ENCODE peak calls at places on chromosomes 5 and 9, in five cellular contexts. F is tibial artery; S is IMR-90; J is CD8-positive, alpha-beta T cell; B is prostate gland. R is an unnamed sample.
A peak's percentile ranks its signal among the peaks of the same experiment; 100 is the strongest.

GRCh38 chr5:151572657-151573368 is 18.3 kb downstream of the FAT2 start:
- DNase-seq in F (no peak), B (peak; percentile 76), J (no peak), S (no peak), R (no peak)

GRCh38 chr5:95864456-95864855 is 41.9 kb upstream of the GLRX start:
- DNase-seq in B (no peak), S (no peak), J (no peak), F (no peak), R (no peak)

GRCh38 chr9:127847155-127847463 is 7.3 kb downstream of the ENG start:
- DNase-seq in J (no peak), B (no peak), S (no peak), F (no peak), R (no peak)

GRCh38 chr9:14797442-14797841 is 74.9 kb upstream of the CER1 start:
- DNase-seq in J (no peak), B (no peak), F (no peak), S (no peak), R (no peak)

GRCh38 chr9:80467632-80468031 is 895.9 kb downstream of the TLE4 start:
- DNase-seq in J (no peak), B (no peak), S (peak; percentile 26), F (no peak), R (no peak)

GRCh38 chr9:94110821-94111252 is 26.6 kb downstream of the PTPDC1 start:
- DNase-seq in S (peak; percentile 91), F (no peak), B (no peak), J (no peak), R (no peak)

GRCh38 chr9:128168731-128169308 is 8.8 kb downstream of the BBLN start:
- DNase-seq in B (no peak), S (no peak), J (no peak), F (no peak), R (no peak)

GRCh38 chr5:122500245-122501086 is 188.4 kb downstream of the SNCAIP start:
- DNase-seq in B (no peak), J (no peak), F (peak; percentile 74), S (peak; percentile 72), R (no peak)

GRCh38 chr5:145903862-145904261 is 31.0 kb upstream of the GRXCR2 start:
- DNase-seq in S (peak; percentile 63), F (no peak), B (no peak), J (no peak), R (no peak)

GRCh38 chr5:71883745-71884103 is 164.6 kb downstream of the CARTPT start:
- DNase-seq in F (no peak), J (no peak), S (no peak), B (no peak), R (no peak)

GRCh38 chr9:78622131-78622530 is 325.2 kb downstream of the PSAT1 start:
- DNase-seq in F (no peak), S (peak; percentile 16), J (no peak), B (no peak), R (no peak)

DNA sequence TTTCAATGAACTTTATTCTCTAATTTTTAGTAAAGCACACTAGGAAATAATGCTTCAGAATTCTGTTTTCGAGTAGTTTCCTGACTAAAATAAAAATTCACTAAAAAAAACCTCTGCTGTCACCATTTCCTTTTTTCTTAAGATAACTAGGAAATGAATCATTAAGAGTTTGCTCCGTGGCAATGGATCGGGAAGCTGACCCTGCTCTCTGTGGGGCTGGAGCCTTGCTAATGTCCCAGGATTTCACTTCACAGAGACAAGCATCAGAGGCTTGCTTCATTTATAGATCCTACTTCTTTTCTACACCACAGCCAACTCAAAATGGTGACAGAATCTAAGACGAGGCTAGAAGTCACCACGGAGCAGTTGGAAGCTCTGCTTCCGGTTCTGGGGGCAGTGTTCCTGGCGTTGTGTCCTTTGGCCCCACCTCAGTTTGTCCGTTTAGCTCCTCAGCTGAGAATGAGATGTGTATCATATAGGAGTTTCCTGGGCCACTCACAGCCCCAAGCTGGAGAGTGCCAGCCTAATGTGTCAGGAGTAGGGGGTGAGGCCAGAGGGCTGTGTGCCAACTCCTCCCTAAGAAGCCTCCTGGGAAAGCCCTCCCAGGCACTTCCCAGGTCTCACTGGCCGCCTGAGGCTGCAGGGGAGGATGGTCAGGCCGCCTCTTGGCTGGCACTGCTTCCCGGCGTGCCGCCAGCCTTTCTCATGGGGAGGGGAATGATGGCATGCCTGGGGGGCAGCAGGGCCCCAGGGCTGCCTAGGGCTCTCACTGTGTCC is 19.6 kb downstream of the TENT4A start:
- DNase-seq in J (no peak), S (peak; percentile 79), F (peak; percentile 72), B (no peak), R (no peak)
- H3K4me1 ChIP-seq in J (peaks cover 37% of the 10 kb centered on the region), S (peaks cover 45% of the 10 kb centered on the region), F (peaks cover 36% of the 10 kb centered on the region), B (peaks cover 5% of the 10 kb centered on the region), R (peaks cover 17% of the 10 kb centered on the region)

GRCh38 chr9:89471390-89471789 is 26.5 kb downstream of the SEMA4D start:
- DNase-seq in F (no peak), S (no peak), B (no peak), J (no peak), R (no peak)
- H3K4me1 ChIP-seq in F (no peaks in the 10 kb centered on the region), S (peaks cover 23% of the 10 kb centered on the region), B (peaks cover 8% of the 10 kb centered on the region), J (peaks cover 97% of the 10 kb centered on the region), R (no peaks in the 10 kb centered on the region)

GRCh38 chr9:110101531-110102161 is 106.3 kb downstream of the C9orf152 start:
- DNase-seq in J (no peak), B (no peak), F (no peak), S (peak; percentile 83), R (no peak)

GRCh38 chr9:110103257-110103656 is 104.7 kb downstream of the C9orf152 start:
- DNase-seq in J (no peak), B (no peak), S (no peak), F (no peak), R (no peak)

GRCh38 chr9:110095238-110095637 is 112.7 kb downstream of the C9orf152 start:
- DNase-seq in B (no peak), J (no peak), S (peak; percentile 71), F (no peak), R (no peak)

GRCh38 chr9:110095776-110096175 is 112.2 kb downstream of the C9orf152 start:
- DNase-seq in F (no peak), J (no peak), S (peak; percentile 70), B (no peak), R (no peak)

GRCh38 chr9:110099236-110099741 is 108.7 kb downstream of the C9orf152 start:
- DNase-seq in F (no peak), B (no peak), S (peak; percentile 84), J (no peak), R (no peak)
- H3K4me1 ChIP-seq in F (peaks cover 24% of the 10 kb centered on the region), B (no peaks in the 10 kb centered on the region), S (peaks cover 32% of the 10 kb centered on the region), J (no peaks in the 10 kb centered on the region), R (peaks cover 13% of the 10 kb centered on the region)

GRCh38 chr5:150138551-150139265 is 16.9 kb downstream of the PDGFRB start:
- DNase-seq in F (peak; percentile 95), S (peak; percentile 96), B (peak; percentile 30), J (no peak), R (peak; percentile 41)
- H3K4me1 ChIP-seq in F (peaks cover 97% of the 10 kb centered on the region), S (peaks cover 69% of the 10 kb centered on the region), B (peaks cover 23% of the 10 kb centered on the region), J (no peaks in the 10 kb centered on the region), R (peaks cover 5% of the 10 kb centered on the region)

DNA sequence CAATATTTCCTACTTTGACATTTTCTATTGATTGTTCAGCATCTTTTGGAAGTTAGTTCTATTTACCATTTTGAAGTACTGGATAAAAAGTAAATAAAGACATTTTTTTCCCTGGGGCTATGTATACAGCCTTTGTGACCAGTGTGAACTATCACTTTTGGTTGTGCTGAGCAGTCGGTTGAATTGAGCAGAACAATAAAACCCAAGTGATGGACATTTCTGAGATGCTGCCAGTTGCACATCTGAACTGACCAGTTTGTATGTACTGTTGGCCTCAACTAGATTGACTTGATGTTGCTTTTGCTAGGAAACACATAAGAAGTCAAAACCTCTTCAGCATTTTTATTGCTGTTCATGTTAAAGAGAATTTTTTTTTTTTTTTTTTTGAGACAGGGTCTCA is 260.2 kb upstream of the EFNA5 start:
- DNase-seq in S (no peak), B (no peak), F (no peak), J (no peak), R (no peak)
- H3K4me1 ChIP-seq in S (no peaks in the 10 kb centered on the region), B (no peaks in the 10 kb centered on the region), F (no peaks in the 10 kb centered on the region), J (no peaks in the 10 kb centered on the region), R (no peaks in the 10 kb centered on the region)

GRCh38 chr5:173320259-173320658 is 8.0 kb downstream of the STC2 start:
- DNase-seq in J (no peak), F (no peak), B (no peak), S (no peak), R (peak; percentile 36)
- H3K4me1 ChIP-seq in J (no peaks in the 10 kb centered on the region), F (peaks cover 18% of the 10 kb centered on the region), B (no peaks in the 10 kb centered on the region), S (peaks cover 57% of the 10 kb centered on the region), R (peaks cover 14% of the 10 kb centered on the region)

GRCh38 chr5:141874262-141874964 is 3.8 kb downstream of the PCDH1 start:
- DNase-seq in F (peak; percentile 62), S (no peak), J (no peak), B (no peak), R (no peak)

GRCh38 chr5:141871870-141872269 is 6.3 kb downstream of the PCDH1 start:
- DNase-seq in S (no peak), B (no peak), J (no peak), F (no peak), R (no peak)

GRCh38 chr5:141875022-141875740 is 3.0 kb downstream of the PCDH1 start:
- DNase-seq in B (no peak), F (peak; percentile 46), J (no peak), S (no peak), R (no peak)

GRCh38 chr5:141872496-141873356 is 5.5 kb downstream of the PCDH1 start:
- DNase-seq in S (no peak), F (peak; percentile 28), J (no peak), B (no peak), R (no peak)

DNA sequence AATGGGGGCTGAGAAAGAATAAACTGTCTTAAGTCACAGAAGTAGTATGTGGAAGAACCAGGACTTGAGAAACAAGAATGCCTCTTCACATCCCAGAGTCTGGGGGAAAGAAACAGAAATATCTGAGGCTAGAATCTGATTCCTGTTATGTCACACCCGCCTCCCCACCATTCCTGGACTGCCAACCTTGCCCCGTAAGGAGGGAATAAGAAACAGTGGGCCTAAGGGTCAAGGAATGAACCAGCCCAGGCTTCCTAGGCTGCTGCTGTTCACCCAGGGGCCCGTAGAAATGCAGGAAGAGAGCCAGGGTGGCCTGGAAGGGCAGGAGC is 4.3 kb downstream of the PCDH1 start:
- DNase-seq in J (no peak), F (no peak), B (no peak), S (no peak), R (no peak)
- H3K4me1 ChIP-seq in J (peaks cover 32% of the 10 kb centered on the region), F (peaks cover 30% of the 10 kb centered on the region), B (no peaks in the 10 kb centered on the region), S (peaks cover 8% of the 10 kb centered on the region), R (no peaks in the 10 kb centered on the region)

R was measured in lung.